ENCODE peak calls at places on chromosomes 7 and 10, in seven cellular contexts. One of them, this sample, is unnamed.

GRCh38 chr7:79495544-79496272 is 42.2 kb upstream of the MAGI2 start:
- DNase-seq in iPS DF 6.9: no peak
- DNase-seq in EL: peak; percentile 87
- DNase-seq in non-pigmented ciliary epithelial cell: peak; percentile 75
- DNase-seq in NCI-H1092: no peak
- DNase-seq in retina: no peak
- DNase-seq in brain microvascular endothelial cell: peak; percentile 74
- DNase-seq in this sample: no peak

GRCh38 chr10:73744690-73744994 is 470 bp downstream of the SEC24C start:
- DNase-seq in retina: no peak
- DNase-seq in brain microvascular endothelial cell: peak; percentile 76
- DNase-seq in EL: peak; percentile 67
- DNase-seq in non-pigmented ciliary epithelial cell: no peak
- DNase-seq in NCI-H1092: no peak
- DNase-seq in iPS DF 6.9: no peak
- DNase-seq in this sample: no peak

GRCh38 chr7:35477609-35478008 is 217.3 kb downstream of the HERPUD2 start:
- DNase-seq in non-pigmented ciliary epithelial cell: no peak
- DNase-seq in EL: no peak
- DNase-seq in brain microvascular endothelial cell: no peak
- DNase-seq in retina: no peak
- DNase-seq in NCI-H1092: no peak
- DNase-seq in iPS DF 6.9: no peak
- DNase-seq in this sample: no peak

GRCh38 chr10:46248651-46249131 is 38.1 kb upstream of the ANTXRL start:
- DNase-seq in retina: no peak
- DNase-seq in EL: no peak
- DNase-seq in NCI-H1092: no peak
- DNase-seq in iPS DF 6.9: no peak
- DNase-seq in brain microvascular endothelial cell: no peak
- DNase-seq in non-pigmented ciliary epithelial cell: no peak
- DNase-seq in this sample: no peak

GRCh38 chr7:66016131-66016461 is 34.1 kb upstream of the GUSB start:
- DNase-seq in non-pigmented ciliary epithelial cell: no peak
- DNase-seq in EL: peak; percentile 13
- DNase-seq in brain microvascular endothelial cell: no peak
- DNase-seq in iPS DF 6.9: no peak
- DNase-seq in NCI-H1092: no peak
- DNase-seq in retina: no peak
- DNase-seq in this sample: no peak

GRCh38 chr10:96902117-96902516 is 70.0 kb downstream of the LCOR start:
- DNase-seq in NCI-H1092: no peak
- DNase-seq in non-pigmented ciliary epithelial cell: no peak
- DNase-seq in brain microvascular endothelial cell: no peak
- DNase-seq in EL: no peak
- DNase-seq in retina: no peak
- DNase-seq in iPS DF 6.9: no peak
- DNase-seq in this sample: no peak

GRCh38 chr10:128950159-128950956 is 516.7 kb upstream of the MGMT start:
- DNase-seq in iPS DF 6.9: no peak
- DNase-seq in retina: no peak
- DNase-seq in EL: no peak
- DNase-seq in non-pigmented ciliary epithelial cell: no peak
- DNase-seq in brain microvascular endothelial cell: no peak
- DNase-seq in NCI-H1092: no peak
- DNase-seq in this sample: no peak

GRCh38 chr10:73887038-73888015 is 13.0 kb upstream of the CAMK2G start:
- DNase-seq in non-pigmented ciliary epithelial cell: peak; percentile 63
- DNase-seq in EL: peak; percentile 98
- DNase-seq in iPS DF 6.9: no peak
- DNase-seq in retina: no peak
- DNase-seq in NCI-H1092: peak; percentile 59
- DNase-seq in brain microvascular endothelial cell: peak; percentile 72
- DNase-seq in this sample: no peak

GRCh38 chr7:142459557-142459963 is 201.7 kb upstream of the PRSS58 start:
- DNase-seq in EL: peak; percentile 84
- DNase-seq in brain microvascular endothelial cell: peak; percentile 68
- DNase-seq in non-pigmented ciliary epithelial cell: peak; percentile 53
- DNase-seq in NCI-H1092: no peak
- DNase-seq in iPS DF 6.9: peak; percentile 33
- DNase-seq in retina: peak; percentile 58
- DNase-seq in this sample: peak; percentile 28

GRCh38 chr10:62732841-62733653 is 71.5 kb upstream of the ADO start:
- DNase-seq in NCI-H1092: no peak
- DNase-seq in iPS DF 6.9: no peak
- DNase-seq in EL: peak; percentile 53
- DNase-seq in retina: no peak
- DNase-seq in brain microvascular endothelial cell: peak; percentile 44
- DNase-seq in non-pigmented ciliary epithelial cell: peak; percentile 40
- DNase-seq in this sample: peak; percentile 83

GRCh38 chr10:63645195-63645594 is 124.0 kb downstream of the REEP3 start:
- DNase-seq in EL: no peak
- DNase-seq in brain microvascular endothelial cell: no peak
- DNase-seq in retina: no peak
- DNase-seq in NCI-H1092: no peak
- DNase-seq in non-pigmented ciliary epithelial cell: no peak
- DNase-seq in iPS DF 6.9: no peak
- DNase-seq in this sample: no peak

GRCh38 chr10:124225468-124226270 is 132.3 kb upstream of the CHST15 start:
- DNase-seq in retina: no peak
- DNase-seq in EL: no peak
- DNase-seq in non-pigmented ciliary epithelial cell: no peak
- DNase-seq in brain microvascular endothelial cell: no peak
- DNase-seq in NCI-H1092: no peak
- DNase-seq in iPS DF 6.9: no peak
- DNase-seq in this sample: peak; percentile 45

GRCh38 chr10:114102253-114102652 is 58.6 kb downstream of the ADRB1 start:
- DNase-seq in iPS DF 6.9: no peak
- DNase-seq in EL: no peak
- DNase-seq in non-pigmented ciliary epithelial cell: no peak
- DNase-seq in retina: no peak
- DNase-seq in brain microvascular endothelial cell: no peak
- DNase-seq in NCI-H1092: no peak
- DNase-seq in this sample: no peak

GRCh38 chr7:26436996-26437547 is 145.4 kb downstream of the SNX10 start:
- DNase-seq in non-pigmented ciliary epithelial cell: no peak
- DNase-seq in NCI-H1092: no peak
- DNase-seq in brain microvascular endothelial cell: no peak
- DNase-seq in EL: no peak
- DNase-seq in iPS DF 6.9: no peak
- DNase-seq in retina: peak; percentile 47
- DNase-seq in this sample: no peak

GRCh38 chr10:59885430-59886134 is 20.8 kb downstream of the CCDC6 start:
- DNase-seq in retina: no peak
- DNase-seq in NCI-H1092: no peak
- DNase-seq in non-pigmented ciliary epithelial cell: no peak
- DNase-seq in EL: no peak
- DNase-seq in iPS DF 6.9: no peak
- DNase-seq in brain microvascular endothelial cell: no peak
- DNase-seq in this sample: no peak

GRCh38 chr10:88281592-88282268 is 301.4 kb downstream of the RNLS start:
- DNase-seq in iPS DF 6.9: no peak
- DNase-seq in retina: no peak
- DNase-seq in non-pigmented ciliary epithelial cell: no peak
- DNase-seq in brain microvascular endothelial cell: peak; percentile 56
- DNase-seq in NCI-H1092: no peak
- DNase-seq in EL: peak; percentile 69
- DNase-seq in this sample: no peak

GRCh38 chr10:52663161-52663560 is 109.4 kb downstream of the MBL2 start:
- DNase-seq in iPS DF 6.9: no peak
- DNase-seq in retina: peak; percentile 42
- DNase-seq in NCI-H1092: no peak
- DNase-seq in EL: no peak
- DNase-seq in brain microvascular endothelial cell: no peak
- DNase-seq in non-pigmented ciliary epithelial cell: no peak
- DNase-seq in this sample: no peak

GRCh38 chr10:18230794-18231193 is 90.6 kb downstream of the CACNB2 start:
- DNase-seq in brain microvascular endothelial cell: peak; percentile 31
- DNase-seq in NCI-H1092: no peak
- DNase-seq in non-pigmented ciliary epithelial cell: no peak
- DNase-seq in EL: peak; percentile 43
- DNase-seq in iPS DF 6.9: no peak
- DNase-seq in retina: no peak
- DNase-seq in this sample: no peak

GRCh38 chr10:84179059-84179710 is 5.6 kb downstream of the GPR15LG start:
- DNase-seq in EL: peak; percentile 34
- DNase-seq in NCI-H1092: peak; percentile 53
- DNase-seq in non-pigmented ciliary epithelial cell: no peak
- DNase-seq in iPS DF 6.9: no peak
- DNase-seq in retina: peak; percentile 55
- DNase-seq in brain microvascular endothelial cell: no peak
- DNase-seq in this sample: peak; percentile 12

This sample was measured in central memory CD4-positive, alpha-beta T cell.